ENCODE peak calls at places on chromosome 6, in nine cellular contexts. One of them, this sample, is unnamed.

GRCh38 chr6:20702366-20702765 is 168.1 kb downstream of the CDKAL1 start:
- DNase-seq in H1: no peak
- DNase-seq in stomach: no peak
- DNase-seq in breast epithelium: no peak
- DNase-seq in Peyer's patch: no peak
- DNase-seq in A549: no peak
- DNase-seq in HepG2: no peak
- DNase-seq in adrenal gland: no peak
- DNase-seq in heart left ventricle: no peak
- DNase-seq in this sample: no peak

GRCh38 chr6:166541366-166541765 is 45.1 kb downstream of the RAMACL start:
- DNase-seq in H1: no peak
- DNase-seq in breast epithelium: no peak
- DNase-seq in heart left ventricle: no peak
- DNase-seq in stomach: no peak
- DNase-seq in adrenal gland: no peak
- DNase-seq in HepG2: no peak
- DNase-seq in A549: no peak
- DNase-seq in Peyer's patch: no peak
- DNase-seq in this sample: no peak

GRCh38 chr6:13762648-13763441 is 51.2 kb upstream of the RANBP9 start:
- DNase-seq in heart left ventricle: no peak
- DNase-seq in Peyer's patch: peak
- DNase-seq in A549: no peak
- DNase-seq in stomach: no peak
- DNase-seq in H1: no peak
- DNase-seq in HepG2: no peak
- DNase-seq in breast epithelium: peak
- DNase-seq in adrenal gland: no peak
- DNase-seq in this sample: peak

GRCh38 chr6:153980176-153980575 is 58.9 kb upstream of the OPRM1 start:
- DNase-seq in heart left ventricle: no peak
- DNase-seq in adrenal gland: no peak
- DNase-seq in stomach: no peak
- DNase-seq in H1: no peak
- DNase-seq in HepG2: no peak
- DNase-seq in breast epithelium: no peak
- DNase-seq in Peyer's patch: no peak
- DNase-seq in A549: no peak
- DNase-seq in this sample: no peak

GRCh38 chr6:41171908-41172307 is 9.0 kb upstream of the TREM2 start:
- DNase-seq in H1: no peak
- DNase-seq in heart left ventricle: no peak
- DNase-seq in stomach: no peak
- DNase-seq in A549: no peak
- DNase-seq in breast epithelium: no peak
- DNase-seq in Peyer's patch: no peak
- DNase-seq in HepG2: no peak
- DNase-seq in adrenal gland: no peak
- DNase-seq in this sample: no peak

GRCh38 chr6:54084234-54084633 is 27.0 kb upstream of the MLIP start:
- DNase-seq in HepG2: no peak
- DNase-seq in adrenal gland: no peak
- DNase-seq in stomach: no peak
- DNase-seq in breast epithelium: no peak
- DNase-seq in heart left ventricle: no peak
- DNase-seq in Peyer's patch: no peak
- DNase-seq in A549: no peak
- DNase-seq in H1: no peak
- DNase-seq in this sample: no peak

GRCh38 chr6:43433148-43433547 is 5.8 kb downstream of the ABCC10 start:
- DNase-seq in A549: no peak
- DNase-seq in adrenal gland: no peak
- DNase-seq in H1: no peak
- DNase-seq in breast epithelium: no peak
- DNase-seq in stomach: no peak
- DNase-seq in HepG2: no peak
- DNase-seq in Peyer's patch: no peak
- DNase-seq in heart left ventricle: no peak
- DNase-seq in this sample: no peak

GRCh38 chr6:2883673-2884072 is 19.4 kb downstream of the SERPINB9 start:
- DNase-seq in adrenal gland: no peak
- DNase-seq in HepG2: no peak
- DNase-seq in A549: no peak
- DNase-seq in Peyer's patch: no peak
- DNase-seq in heart left ventricle: no peak
- DNase-seq in H1: no peak
- DNase-seq in stomach: no peak
- DNase-seq in breast epithelium: no peak
- DNase-seq in this sample: no peak

GRCh38 chr6:8852332-8852731 is 417.0 kb upstream of the SLC35B3 start:
- DNase-seq in H1: no peak
- DNase-seq in adrenal gland: no peak
- DNase-seq in Peyer's patch: no peak
- DNase-seq in heart left ventricle: no peak
- DNase-seq in stomach: no peak
- DNase-seq in HepG2: no peak
- DNase-seq in A549: no peak
- DNase-seq in breast epithelium: no peak
- DNase-seq in this sample: no peak

GRCh38 chr6:89412071-89413005 is at the start of gene RRAGD:
- DNase-seq in H1: peak
- DNase-seq in A549: peak
- DNase-seq in heart left ventricle: peak
- DNase-seq in adrenal gland: peak
- DNase-seq in stomach: peak
- DNase-seq in Peyer's patch: peak
- DNase-seq in HepG2: no peak
- DNase-seq in breast epithelium: peak
- DNase-seq in this sample: peak
- TF ChIP-seq POLR2A in H1: no peak
- TF ChIP-seq POLR2A in A549: no peak
- TF ChIP-seq POLR2A in heart left ventricle: peak
- TF ChIP-seq POLR2A in adrenal gland: no peak
- TF ChIP-seq POLR2A in stomach: no peak
- TF ChIP-seq POLR2A in Peyer's patch: no peak
- TF ChIP-seq POLR2A in HepG2: no peak
- TF ChIP-seq POLR2A in breast epithelium: no peak
- TF ChIP-seq POLR2A in this sample: no peak

GRCh38 chr6:32936247-32937152 is 4.3 kb downstream of the HLA-DMB start:
- DNase-seq in A549: no peak
- DNase-seq in breast epithelium: no peak
- DNase-seq in Peyer's patch: no peak
- DNase-seq in stomach: no peak
- DNase-seq in heart left ventricle: no peak
- DNase-seq in adrenal gland: no peak
- DNase-seq in H1: no peak
- DNase-seq in HepG2: no peak
- DNase-seq in this sample: no peak

GRCh38 chr6:32935551-32936246 is 5.1 kb downstream of the HLA-DMB start:
- DNase-seq in HepG2: no peak
- DNase-seq in adrenal gland: no peak
- DNase-seq in H1: no peak
- DNase-seq in Peyer's patch: no peak
- DNase-seq in breast epithelium: no peak
- DNase-seq in stomach: no peak
- DNase-seq in A549: no peak
- DNase-seq in heart left ventricle: no peak
- DNase-seq in this sample: no peak

GRCh38 chr6:32933661-32934085 is 7.2 kb downstream of the HLA-DMB start:
- DNase-seq in Peyer's patch: peak
- DNase-seq in stomach: peak
- DNase-seq in A549: peak
- DNase-seq in adrenal gland: peak
- DNase-seq in breast epithelium: peak
- DNase-seq in H1: peak
- DNase-seq in HepG2: peak
- DNase-seq in heart left ventricle: peak
- DNase-seq in this sample: peak

GRCh38 chr6:32931211-32931610 is 9.6 kb downstream of the HLA-DMB start:
- DNase-seq in H1: no peak
- DNase-seq in stomach: no peak
- DNase-seq in HepG2: no peak
- DNase-seq in A549: no peak
- DNase-seq in breast epithelium: no peak
- DNase-seq in heart left ventricle: no peak
- DNase-seq in Peyer's patch: no peak
- DNase-seq in adrenal gland: peak
- DNase-seq in this sample: no peak

DNA sequence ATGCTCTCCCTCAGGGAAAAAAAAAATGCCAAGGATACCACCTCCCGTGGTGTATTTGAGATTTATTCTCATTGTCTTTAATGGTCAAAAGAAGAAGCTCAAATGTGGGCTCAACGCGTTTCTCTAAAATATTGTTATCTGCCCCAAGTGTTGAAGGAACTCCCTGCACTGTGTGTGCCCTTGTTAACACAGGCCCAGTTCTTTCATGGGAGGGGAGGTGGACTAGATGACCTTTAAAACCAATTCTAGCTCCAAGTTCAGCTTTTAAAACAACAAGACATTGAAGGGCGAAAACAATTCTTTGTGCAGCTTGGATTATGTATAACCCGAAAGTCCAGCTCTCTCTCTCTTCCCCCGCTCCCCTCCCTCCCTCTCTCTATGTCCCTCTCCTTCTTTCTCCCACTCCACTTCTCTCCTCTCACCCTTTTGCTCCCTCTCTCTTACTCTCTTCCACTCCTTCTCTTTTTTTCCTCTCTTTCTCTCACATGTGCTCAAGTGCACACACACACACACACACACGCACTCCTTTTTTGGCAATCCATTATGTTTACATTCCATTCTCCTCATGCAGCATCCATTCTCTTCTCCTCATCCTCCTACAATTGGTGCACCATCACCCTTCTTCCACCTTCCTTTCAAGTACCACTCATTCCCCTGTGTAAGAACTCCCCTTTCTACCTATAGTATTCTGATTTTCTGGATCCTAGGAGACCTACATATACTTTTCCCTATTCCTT is 8.5 kb downstream of the HLA-DMB start:
- DNase-seq in Peyer's patch: no peak
- DNase-seq in HepG2: no peak
- DNase-seq in heart left ventricle: no peak
- DNase-seq in adrenal gland: no peak
- DNase-seq in H1: no peak
- DNase-seq in breast epithelium: no peak
- DNase-seq in A549: no peak
- DNase-seq in stomach: no peak
- DNase-seq in this sample: no peak
- H3K27ac ChIP-seq in Peyer's patch: no peak
- H3K27ac ChIP-seq in HepG2: no peak
- H3K27ac ChIP-seq in heart left ventricle: no peak
- H3K27ac ChIP-seq in adrenal gland: no peak
- H3K27ac ChIP-seq in H1: no peak
- H3K27ac ChIP-seq in breast epithelium: no peak
- H3K27ac ChIP-seq in A549: no peak
- H3K27ac ChIP-seq in stomach: no peak
- H3K27ac ChIP-seq in this sample: no peak

GRCh38 chr6:28402197-28402596 is 2.6 kb upstream of the ZSCAN12 start:
- DNase-seq in A549: no peak
- DNase-seq in HepG2: no peak
- DNase-seq in breast epithelium: no peak
- DNase-seq in heart left ventricle: no peak
- DNase-seq in adrenal gland: no peak
- DNase-seq in H1: no peak
- DNase-seq in Peyer's patch: no peak
- DNase-seq in stomach: no peak
- DNase-seq in this sample: no peak

GRCh38 chr6:28401172-28401571 is 1.6 kb upstream of the ZSCAN12 start:
- DNase-seq in H1: no peak
- DNase-seq in breast epithelium: no peak
- DNase-seq in A549: no peak
- DNase-seq in HepG2: no peak
- DNase-seq in Peyer's patch: no peak
- DNase-seq in stomach: no peak
- DNase-seq in adrenal gland: no peak
- DNase-seq in heart left ventricle: no peak
- DNase-seq in this sample: no peak

GRCh38 chr6:28395918-28396317 is 3.6 kb downstream of the ZSCAN12 start:
- DNase-seq in heart left ventricle: no peak
- DNase-seq in stomach: no peak
- DNase-seq in Peyer's patch: no peak
- DNase-seq in H1: no peak
- DNase-seq in A549: no peak
- DNase-seq in adrenal gland: no peak
- DNase-seq in breast epithelium: no peak
- DNase-seq in HepG2: no peak
- DNase-seq in this sample: no peak

GRCh38 chr6:28400122-28400451 is 540 bp upstream of the ZSCAN12 start:
- DNase-seq in Peyer's patch: no peak
- DNase-seq in stomach: no peak
- DNase-seq in adrenal gland: no peak
- DNase-seq in A549: no peak
- DNase-seq in HepG2: no peak
- DNase-seq in H1: no peak
- DNase-seq in heart left ventricle: no peak
- DNase-seq in breast epithelium: no peak
- DNase-seq in this sample: no peak

GRCh38 chr6:28399370-28400121 is at the start of gene ZSCAN12:
- DNase-seq in A549: peak
- DNase-seq in HepG2: peak
- DNase-seq in breast epithelium: peak
- DNase-seq in H1: peak
- DNase-seq in adrenal gland: peak
- DNase-seq in Peyer's patch: peak
- DNase-seq in heart left ventricle: peak
- DNase-seq in stomach: peak
- DNase-seq in this sample: peak
- H3K4me3 ChIP-seq in A549: peak
- H3K4me3 ChIP-seq in HepG2: peak
- H3K4me3 ChIP-seq in breast epithelium: peak
- H3K4me3 ChIP-seq in H1: peak
- H3K4me3 ChIP-seq in adrenal gland: peak
- H3K4me3 ChIP-seq in Peyer's patch: peak
- H3K4me3 ChIP-seq in heart left ventricle: peak
- H3K4me3 ChIP-seq in stomach: peak
- H3K4me3 ChIP-seq in this sample: peak

DNA sequence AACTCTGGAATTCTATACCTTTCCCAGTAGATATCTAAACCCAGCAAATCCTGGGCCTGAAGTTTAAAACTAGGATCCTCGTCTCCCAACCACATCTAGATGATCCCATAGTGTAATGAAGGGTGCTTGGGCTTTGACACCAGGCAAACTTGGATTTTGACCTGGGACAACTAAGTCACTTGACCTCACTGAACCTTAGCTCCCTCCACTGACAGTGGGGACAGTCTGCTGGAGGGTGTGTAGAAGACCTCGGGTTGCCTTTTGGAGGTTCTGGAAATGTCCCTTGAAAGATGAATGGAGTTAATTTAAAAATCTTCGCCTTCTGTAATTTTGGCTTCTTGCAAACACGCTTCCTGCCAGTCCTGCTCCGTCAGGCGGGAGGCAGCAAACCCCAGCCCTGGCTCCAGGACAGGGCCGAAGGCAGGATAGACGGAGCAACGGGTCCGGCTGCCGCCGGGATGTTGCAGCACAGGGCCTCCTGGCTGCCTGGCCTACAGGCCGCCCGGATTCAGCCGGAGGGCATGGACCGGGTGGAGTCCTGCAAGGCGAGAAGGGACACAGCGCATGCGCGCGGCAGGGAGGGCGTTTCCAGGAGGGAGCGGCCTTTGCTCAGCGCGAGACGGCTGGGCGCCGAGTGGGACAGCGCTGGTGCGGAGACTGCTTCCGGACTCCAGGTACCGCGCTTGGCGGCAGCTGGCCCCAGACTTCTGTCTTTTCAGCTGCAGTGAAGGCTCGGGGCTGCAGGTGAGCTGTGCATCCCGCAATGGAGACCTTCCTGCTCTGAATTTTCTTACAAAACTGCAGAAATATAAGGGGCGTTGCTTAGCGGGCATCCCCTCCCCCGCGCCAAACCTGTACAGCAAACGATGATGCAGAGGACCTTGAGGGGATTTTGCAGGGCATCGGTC is at the start of gene TMEM14A:
- DNase-seq in H1: peak
- DNase-seq in A549: peak
- DNase-seq in breast epithelium: peak
- DNase-seq in heart left ventricle: peak
- DNase-seq in Peyer's patch: peak
- DNase-seq in stomach: peak
- DNase-seq in HepG2: peak
- DNase-seq in adrenal gland: peak
- DNase-seq in this sample: peak
- TF ChIP-seq POLR2A in H1: peak
- TF ChIP-seq POLR2A in A549: peak
- TF ChIP-seq POLR2A in breast epithelium: peak
- TF ChIP-seq POLR2A in heart left ventricle: peak
- TF ChIP-seq POLR2A in Peyer's patch: peak
- TF ChIP-seq POLR2A in stomach: peak
- TF ChIP-seq POLR2A in HepG2: peak
- TF ChIP-seq POLR2A in adrenal gland: no peak
- TF ChIP-seq POLR2A in this sample: peak

This sample was measured in sigmoid colon.